ENCODE peak calls at places on chromosomes 3 and 15, in six cellular contexts. C, G, L, R, Y and K are unnamed samples.

GRCh38 chr3:183548262-183548769 is 7.2 kb downstream of the KLHL6 start:
- DNase-seq in R (no peak), Y (no peak), C (no peak), L (peak), G (peak), K (no peak)

GRCh38 chr3:179853176-179853575 is 183.6 kb downstream of the PEX5L start:
- DNase-seq in L (no peak), C (no peak), Y (no peak), R (no peak), G (no peak), K (peak)

GRCh38 chr3:78846688-78847087 is 921.1 kb downstream of the ROBO1 start:
- DNase-seq in G (no peak), L (peak), Y (no peak), R (no peak), C (no peak), K (no peak)

GRCh38 chr3:60742606-60743145 is 508.6 kb downstream of the FHIT start:
- DNase-seq in G (peak), C (peak), L (no peak), R (peak), Y (no peak), K (no peak)

GRCh38 chr3:111967651-111968274 is 11.1 kb upstream of the ABHD10 start:
- DNase-seq in Y (no peak), R (peak), L (peak), G (peak), C (peak), K (peak)

GRCh38 chr15:71790081-71790480 is 20.3 kb upstream of the NR2E3 start:
- DNase-seq in Y (no peak), L (peak), R (no peak), G (peak), C (no peak), K (no peak)

GRCh38 chr3:105274958-105275357 is 91.8 kb upstream of the ALCAM start:
- DNase-seq in G (peak), Y (no peak), L (peak), R (no peak), C (no peak), K (no peak)

GRCh38 chr3:15342945-15343344 is 10.6 kb upstream of the SH3BP5 start:
- DNase-seq in C (no peak), Y (no peak), G (no peak), L (no peak), R (no peak), K (peak)

GRCh38 chr3:124981472-124981871 is 46.9 kb upstream of the MUC13 start:
- DNase-seq in C (no peak), L (no peak), R (no peak), G (no peak), Y (no peak), K (no peak)

GRCh38 chr15:81161851-81162250 is 27.8 kb downstream of the CFAP161 start:
- DNase-seq in Y (no peak), G (no peak), L (no peak), C (no peak), R (no peak), K (no peak)

GRCh38 chr3:173510565-173510964 is 113.0 kb downstream of the NLGN1 start:
- DNase-seq in C (no peak), G (no peak), L (no peak), R (no peak), Y (no peak), K (no peak)

GRCh38 chr15:33358303-33358702 is 47.5 kb downstream of the RYR3 start:
- DNase-seq in G (no peak), Y (no peak), R (no peak), C (no peak), L (no peak), K (no peak)

GRCh38 chr15:41940441-41940857 is 31.9 kb downstream of the EHD4 start:
- DNase-seq in Y (no peak), C (no peak), G (peak), L (peak), R (peak), K (no peak)
- TF ChIP-seq MYC in Y (no peak), C (no peak), G (no peak), L (no peak), R (no peak), K (no peak)

GRCh38 chr3:32238027-32238815 is at the start of gene CMTM8:
- DNase-seq in L (peak), Y (no peak), G (peak), C (peak), R (peak), K (peak)
- TF ChIP-seq POLR2A in L (no peak), Y (no peak), G (peak), C (no peak), R (peak), K (no peak)

DNA sequence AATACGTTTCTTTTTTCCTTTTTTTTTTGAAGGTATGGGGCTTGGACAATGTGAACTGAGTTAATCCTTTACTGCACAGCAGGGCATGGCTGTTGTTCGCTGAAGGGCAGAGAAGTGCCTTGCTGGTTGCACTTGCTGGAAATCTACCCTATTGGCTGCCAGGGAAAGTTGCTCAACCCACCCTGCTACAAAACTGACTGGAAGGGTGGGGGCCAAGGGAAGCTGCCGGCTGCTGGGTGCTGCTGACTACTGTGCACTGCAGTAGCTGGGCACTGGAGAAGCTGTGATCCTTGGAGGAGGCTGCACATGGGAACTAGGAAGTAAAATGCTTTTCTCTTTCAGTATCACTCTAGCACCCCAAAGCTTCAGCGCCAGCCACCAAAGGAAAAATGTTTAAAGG is 70.5 kb downstream of the ETV5 start:
- DNase-seq in G (no peak), R (peak), Y (no peak), C (no peak), L (no peak), K (peak)
- H3K4me3 ChIP-seq in G (no peak), R (no peak), Y (no peak), C (no peak), L (no peak), K (no peak)

DNA sequence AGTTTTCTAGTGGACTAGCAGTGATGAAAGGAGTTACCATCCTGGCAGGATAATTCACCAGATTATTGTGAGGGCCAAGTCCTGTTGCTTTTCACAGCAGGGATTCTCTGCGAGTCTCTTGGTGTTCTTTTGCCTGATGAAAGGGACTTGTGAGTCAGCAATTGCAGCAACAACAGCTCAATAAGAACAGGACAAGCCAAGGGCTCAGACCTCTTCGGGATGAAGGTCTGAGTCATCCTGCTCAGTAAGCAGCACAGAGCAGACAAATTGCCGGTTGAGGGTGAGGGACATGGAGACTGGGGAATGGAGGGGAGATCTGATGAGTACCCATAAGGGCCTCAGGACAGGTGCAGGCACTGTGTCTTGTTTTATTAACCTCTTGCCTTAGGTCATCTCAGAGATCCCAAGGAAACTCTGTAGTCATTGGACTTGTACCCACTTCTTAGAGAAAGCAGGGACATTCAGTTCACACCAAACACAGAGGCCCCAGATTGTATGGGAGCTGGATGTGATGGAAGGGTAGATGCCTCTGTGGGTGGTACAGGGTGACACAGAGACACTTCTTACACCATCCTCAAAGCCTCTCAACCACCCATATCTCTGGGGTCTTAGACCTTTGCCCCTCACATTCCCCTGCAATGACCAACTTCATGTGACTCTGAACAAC is 173.8 kb upstream of the TLE3 start:
- DNase-seq in L (peak), C (no peak), R (no peak), Y (no peak), G (peak), K (peak)
- TF ChIP-seq MYC in L (no peak), C (no peak), R (no peak), Y (no peak), G (no peak), K (peak)

DNA sequence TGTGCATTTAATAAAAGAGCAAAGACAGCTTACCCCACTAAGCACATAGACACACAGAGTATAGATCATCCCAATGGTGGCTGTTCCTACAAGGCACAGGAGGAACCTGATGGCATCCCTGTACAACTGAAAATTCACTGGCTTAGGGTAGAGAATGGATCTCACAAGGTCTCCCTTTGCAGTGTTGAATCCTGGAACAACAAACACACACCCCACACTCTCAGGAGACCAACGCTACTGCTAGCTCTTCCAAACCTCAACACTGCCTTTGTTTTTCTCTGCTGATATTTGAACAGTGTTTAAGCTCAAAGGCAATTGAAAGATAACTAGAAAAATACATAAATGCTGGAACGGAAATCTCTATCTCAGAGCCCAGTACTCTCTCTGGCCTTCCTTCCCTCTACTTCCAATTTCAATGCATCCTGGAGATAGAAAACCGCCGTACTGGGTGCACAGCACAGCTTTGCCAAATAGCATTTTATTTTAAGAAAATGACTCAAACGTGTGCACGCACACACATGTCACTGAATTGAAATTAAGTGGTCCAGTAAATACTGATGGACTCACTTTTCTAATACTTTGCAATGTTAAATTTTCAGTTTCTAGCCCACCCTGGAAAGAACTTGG is 87.6 kb upstream of the ATP13A5 start:
- DNase-seq in L (no peak), R (no peak), Y (no peak), G (no peak), C (no peak), K (no peak)
- TF ChIP-seq POLR2A in L (no peak), R (no peak), Y (no peak), G (no peak), C (no peak), K (no peak)

DNA sequence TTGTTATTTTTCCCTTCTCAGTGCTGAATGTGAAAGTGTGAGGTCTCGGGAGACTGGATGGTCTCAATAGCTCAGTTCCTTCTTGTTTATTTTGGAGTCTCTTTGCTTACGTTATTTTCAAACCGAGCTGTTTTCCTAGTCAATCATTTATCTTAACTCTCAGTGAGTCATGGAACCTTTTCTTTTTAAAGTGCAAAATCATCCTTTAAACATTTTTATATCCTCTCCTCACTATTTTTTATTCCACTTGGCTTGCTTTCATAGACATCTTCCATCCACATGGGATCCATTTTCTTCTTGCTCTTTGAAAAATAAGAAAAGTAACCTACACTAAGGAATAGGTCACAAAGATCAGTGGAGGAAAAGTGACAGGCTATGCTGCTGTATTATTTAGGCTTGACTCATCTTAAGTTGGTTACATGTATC is 497.8 kb downstream of the NAALADL2 start:
- DNase-seq in Y (no peak), C (no peak), G (peak), L (peak), R (no peak), K (no peak)
- H3K4me3 ChIP-seq in Y (no peak), C (no peak), G (no peak), L (no peak), R (no peak), K (no peak)

GRCh38 chr3:122615303-122615702 is 37.9 kb downstream of the PARP15 start:
- DNase-seq in R (no peak), C (no peak), L (no peak), G (no peak), Y (no peak), K (no peak)
- TF ChIP-seq MYC in R (no peak), C (no peak), L (no peak), G (no peak), Y (no peak), K (no peak)

GRCh38 chr3:126356373-126357298 is 572 bp downstream of the KLF15 start:
- DNase-seq in R (no peak), C (no peak), G (no peak), L (peak), Y (no peak), K (no peak)
- TF ChIP-seq POLR2A in R (no peak), C (no peak), G (no peak), L (no peak), Y (no peak), K (no peak)

GRCh38 chr3:12553921-12554391 is 2.9 kb upstream of the MKRN2 start:
- DNase-seq in G (peak), C (no peak), Y (no peak), L (peak), R (no peak), K (peak)
- H3K4me3 ChIP-seq in G (peak), C (peak), Y (peak), L (peak), R (peak), K (peak)